ENCODE peak calls at places on chromosomes 7 and 10, in eight cellular contexts. W is T-cell; Z is activated gamma-delta T cell treated with anti-CD3 and anti-CD28 coated beads, Interleukin-2, amount 50 U/mL, for 16 hours; K is GOT3; B is SJSA1; G is stimulated activated naive CD4-positive, alpha-beta T cell; I is caudate nucleus; S is central memory CD8-positive, alpha-beta T cell. N is an unnamed sample.

GRCh38 chr7:69177326-69177897 is 420.9 kb upstream of the AUTS2 start:
- DNase-seq in W (no peak), Z (no peak), K (no peak), B (no peak), G (no peak), I (no peak), S (no peak), N (no peak)

GRCh38 chr10:63103971-63104409 is 29.1 kb upstream of the NRBF2 start:
- DNase-seq in W (no peak), Z (no peak), K (no peak), B (no peak), G (no peak), I (no peak), S (no peak), N (peak; percentile 13)

GRCh38 chr7:2757904-2758672 is 70.1 kb downstream of the AMZ1 start:
- DNase-seq in W (peak; percentile 17), Z (peak; percentile 34), K (peak; percentile 68), B (peak; percentile 88), G (no peak), I (no peak), S (no peak), N (peak; percentile 95)

GRCh38 chr10:31353574-31353973 is 34.6 kb downstream of the ZEB1 start:
- DNase-seq in W (no peak), Z (peak; percentile 9), K (peak; percentile 2), B (no peak), G (peak; percentile 3), I (no peak), S (no peak), N (peak; percentile 77)

GRCh38 chr10:129442866-129443265 is 24.2 kb upstream of the MGMT start:
- DNase-seq in W (no peak), Z (no peak), K (no peak), B (no peak), G (no peak), I (no peak), S (no peak), N (no peak)

GRCh38 chr7:155737590-155737989 is 74.7 kb downstream of the SHH start:
- DNase-seq in W (no peak), Z (no peak), K (no peak), B (no peak), G (no peak), I (no peak), S (no peak), N (no peak)

GRCh38 chr10:46550076-46550790 is 6.2 kb downstream of the GPRIN2 start:
- DNase-seq in W (no peak), Z (no peak), K (no peak), B (peak; percentile 49), G (no peak), I (no peak), S (peak; percentile 11), N (no peak)

GRCh38 chr10:130179640-130180039 is 43.4 kb downstream of the GLRX3 start:
- DNase-seq in W (peak; percentile 41), Z (no peak), K (no peak), B (no peak), G (peak; percentile 50), I (no peak), S (no peak), N (peak; percentile 87)

GRCh38 chr7:11083214-11083568 is 109.5 kb downstream of the PHF14 start:
- DNase-seq in W (no peak), Z (no peak), K (no peak), B (no peak), G (no peak), I (no peak), S (no peak), N (no peak)

GRCh38 chr7:154388999-154389398 is 336.8 kb downstream of the DPP6 start:
- DNase-seq in W (no peak), Z (no peak), K (no peak), B (no peak), G (no peak), I (no peak), S (no peak), N (no peak)

GRCh38 chr10:3123571-3124411 is 48.8 kb downstream of the PITRM1 start:
- DNase-seq in W (no peak), Z (no peak), K (no peak), B (no peak), G (no peak), I (no peak), S (no peak), N (no peak)

GRCh38 chr10:118107541-118107940 is 60.8 kb upstream of the RAB11FIP2 start:
- DNase-seq in W (no peak), Z (no peak), K (no peak), B (no peak), G (no peak), I (no peak), S (no peak), N (no peak)

GRCh38 chr7:133859871-133860427 is 267.2 kb upstream of the LRGUK start:
- DNase-seq in W (no peak), Z (no peak), K (no peak), B (no peak), G (no peak), I (no peak), S (no peak), N (peak; percentile 63)

GRCh38 chr7:55366461-55367138 is 1.5 kb downstream of the LANCL2 start:
- DNase-seq in W (peak; percentile 24), Z (no peak), K (no peak), B (no peak), G (no peak), I (no peak), S (no peak), N (peak; percentile 26)

GRCh38 chr10:106795619-106796018 is 368.9 kb downstream of the SORCS1 start:
- DNase-seq in W (no peak), Z (no peak), K (no peak), B (no peak), G (no peak), I (peak; percentile 2), S (no peak), N (no peak)

GRCh38 chr10:86657011-86657395 is 2.7 kb downstream of the OPN4 start:
- DNase-seq in W (no peak), Z (no peak), K (no peak), B (no peak), G (no peak), I (no peak), S (no peak), N (no peak)

GRCh38 chr7:35336444-35336843 is 82.5 kb upstream of the TBX20 start:
- DNase-seq in W (no peak), Z (no peak), K (no peak), B (no peak), G (no peak), I (no peak), S (no peak), N (no peak)

GRCh38 chr7:36198854-36199266 is 45.8 kb downstream of the EEPD1 start:
- DNase-seq in W (no peak), Z (no peak), K (no peak), B (peak; percentile 77), G (no peak), I (no peak), S (no peak), N (peak; percentile 22)

GRCh38 chr10:132144086-132144485 is 42.7 kb upstream of the DPYSL4 start:
- DNase-seq in W (no peak), Z (no peak), K (no peak), B (no peak), G (no peak), I (no peak), S (no peak), N (no peak)

GRCh38 chr7:3578399-3578798 is 277.3 kb downstream of the SDK1 start:
- DNase-seq in W (no peak), Z (no peak), K (no peak), B (no peak), G (no peak), I (no peak), S (no peak), N (no peak)

GRCh38 chr7:79353720-79354468 is 99.6 kb downstream of the MAGI2 start:
- DNase-seq in W (no peak), Z (no peak), K (no peak), B (no peak), G (no peak), I (no peak), S (no peak), N (no peak)

GRCh38 chr7:45595809-45596664 is 21.9 kb downstream of the ADCY1 start:
- DNase-seq in W (no peak), Z (no peak), K (no peak), B (peak; percentile 29), G (no peak), I (no peak), S (peak; percentile 9), N (no peak)

GRCh38 chr10:69004821-69005220 is 16.2 kb downstream of the KIFBP start:
- DNase-seq in W (peak; percentile 26), Z (no peak), K (no peak), B (no peak), G (peak; percentile 65), I (no peak), S (no peak), N (peak; percentile 71)

GRCh38 chr7:4905171-4905570 is 21.7 kb upstream of the RADIL start:
- DNase-seq in W (no peak), Z (no peak), K (no peak), B (no peak), G (no peak), I (no peak), S (no peak), N (no peak)

GRCh38 chr10:74048433-74048832 is 50.5 kb downstream of the VCL start:
- DNase-seq in W (no peak), Z (no peak), K (no peak), B (no peak), G (no peak), I (no peak), S (no peak), N (no peak)

GRCh38 chr7:152733286-152733934 is 26.1 kb upstream of the ACTR3B start:
- DNase-seq in W (no peak), Z (no peak), K (no peak), B (no peak), G (no peak), I (no peak), S (no peak), N (peak; percentile 24)

GRCh38 chr10:82778908-82779307 is 903.9 kb downstream of the NRG3 start:
- DNase-seq in W (no peak), Z (no peak), K (no peak), B (no peak), G (no peak), I (no peak), S (no peak), N (no peak)

GRCh38 chr7:117119192-117119924 is 166.1 kb downstream of the ST7 start:
- DNase-seq in W (peak; percentile 66), Z (peak; percentile 56), K (no peak), B (peak; percentile 78), G (peak; percentile 77), I (peak; percentile 19), S (peak; percentile 56), N (peak; percentile 87)

GRCh38 chr10:89707372-89707771 is 6.0 kb downstream of the KIF20B start:
- DNase-seq in W (no peak), Z (no peak), K (no peak), B (no peak), G (no peak), I (no peak), S (no peak), N (no peak)

GRCh38 chr10:3274414-3274813 is 101.8 kb upstream of the PITRM1 start:
- DNase-seq in W (no peak), Z (no peak), K (no peak), B (no peak), G (no peak), I (no peak), S (no peak), N (no peak)

GRCh38 chr7:96388620-96389383 is 66.9 kb upstream of the SLC25A13 start:
- DNase-seq in W (no peak), Z (no peak), K (no peak), B (peak; percentile 58), G (no peak), I (no peak), S (no peak), N (peak; percentile 95)

N was measured in lung microvascular endothelial cell.